ENCODE peak calls at places on chromosomes 11 and 22, in six cellular contexts. Z is transverse colon, I is spleen, S is K562, Q is suprapubic skin, P is esophagus muscularis mucosa. G is an unnamed sample.

GRCh38 chr11:115141221-115141620 is 363.0 kb downstream of the CADM1 start:
- DNase-seq in I (no peak), Q (no peak), P (no peak), Z (no peak), S (no peak), G (no peak)

GRCh38 chr11:131886201-131886600 is 515.8 kb downstream of the NTM start:
- DNase-seq in Q (no peak), I (no peak), S (no peak), P (no peak), Z (no peak), G (no peak)

GRCh38 chr11:107473797-107474196 is 16.2 kb upstream of the CWF19L2 start:
- DNase-seq in Z (no peak), S (no peak), P (no peak), I (no peak), Q (no peak), G (no peak)

GRCh38 chr11:116826751-116827431 is 2.8 kb upstream of the APOC3 start:
- DNase-seq in Q (no peak), I (no peak), P (no peak), Z (no peak), S (peak), G (no peak)

GRCh38 chr22:28297504-28297903 is 378.4 kb upstream of the PITPNB start:
- DNase-seq in Q (no peak), Z (peak), P (no peak), I (no peak), S (peak), G (no peak)

GRCh38 chr22:36510966-36511881 is 4.4 kb upstream of the FOXRED2 start:
- DNase-seq in Q (no peak), P (no peak), I (no peak), Z (peak), S (peak), G (no peak)

GRCh38 chr11:74085542-74085892 is 76.6 kb upstream of the UCP3 start:
- DNase-seq in S (peak), Z (no peak), Q (no peak), I (no peak), P (no peak), G (no peak)

GRCh38 chr11:117875397-117876048 is 935 bp downstream of the FXYD6 start:
- DNase-seq in Z (no peak), S (no peak), I (no peak), P (no peak), Q (no peak), G (no peak)

GRCh38 chr11:77559686-77560425 is 29.9 kb upstream of the AQP11 start:
- DNase-seq in S (peak), I (no peak), Z (no peak), P (no peak), Q (no peak), G (no peak)

GRCh38 chr11:110092577-110093406 is at the start of gene ZC3H12C:
- DNase-seq in P (peak), Q (peak), S (peak), I (peak), Z (peak), G (peak)

DNA sequence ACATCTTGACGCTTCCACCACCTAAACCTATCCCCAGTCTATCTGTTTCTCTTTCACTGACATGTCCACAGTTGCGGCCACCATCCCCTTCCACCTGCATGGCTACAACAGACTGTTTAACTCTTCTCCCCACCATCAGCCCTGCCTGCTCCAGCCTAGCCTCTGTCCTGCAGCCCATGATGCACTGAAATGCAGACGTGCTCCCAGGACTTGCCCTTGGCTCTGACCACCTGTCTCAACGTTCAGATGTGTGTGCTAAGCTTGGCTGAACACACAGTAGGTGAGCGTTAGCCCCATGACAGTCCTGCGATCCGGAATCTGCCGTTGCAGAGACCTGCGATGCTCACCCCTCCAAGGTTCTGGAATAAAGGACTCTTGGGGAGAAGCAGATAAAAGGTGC is 22.7 kb downstream of the CBX7 start:
- DNase-seq in P (no peak), Q (no peak), I (no peak), S (no peak), Z (no peak), G (no peak)
- H3K27ac ChIP-seq in P (no peak), Q (no peak), I (no peak), S (no peak), Z (no peak), G (no peak)

DNA sequence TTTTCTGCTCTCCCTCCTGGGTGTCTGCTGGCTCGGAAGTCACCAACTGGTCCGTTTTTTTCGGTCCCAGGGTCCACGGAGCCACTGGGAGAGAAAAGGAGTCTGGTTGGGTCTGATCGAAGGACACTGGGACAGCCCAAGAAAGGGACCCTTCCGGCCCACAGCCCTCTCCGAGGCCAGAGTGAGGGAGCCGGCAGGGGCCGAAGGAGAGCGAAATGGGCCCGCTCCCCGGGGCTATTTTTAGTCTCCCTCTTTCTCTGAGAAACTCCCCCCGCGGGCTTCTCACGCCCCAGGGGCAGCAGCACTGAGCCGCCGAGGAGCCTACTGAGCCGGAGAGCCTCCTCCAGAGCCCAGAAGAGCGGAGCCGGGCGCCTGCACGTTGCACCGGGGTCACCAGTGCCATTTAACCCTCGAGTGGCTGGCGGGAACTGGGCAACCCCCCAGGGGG is 1.9 kb downstream of the ESAM start:
- DNase-seq in S (no peak), Q (no peak), I (peak), P (peak), Z (no peak), G (no peak)
- TF ChIP-seq POLR2A in S (no peak), Q (no peak), I (no peak), P (no peak), Z (no peak), G (no peak)

GRCh38 chr11:3015796-3016195 is 23.7 kb upstream of the NAP1L4 start:
- DNase-seq in S (no peak), Z (no peak), P (no peak), Q (no peak), I (no peak), G (no peak)
- TF ChIP-seq POLR2AphosphoS5 in S (no peak), Z (no peak), P (no peak), Q (no peak), I (no peak), G (no peak)

GRCh38 chr11:46360878-46361277 is 13.6 kb downstream of the DGKZ start:
- DNase-seq in P (no peak), Z (no peak), S (no peak), I (no peak), Q (no peak), G (no peak)
- H3K27ac ChIP-seq in P (peak), Z (peak), S (peak), I (peak), Q (peak), G (peak)

GRCh38 chr22:19971276-19972124 is 29.9 kb upstream of the TXNRD2 start:
- DNase-seq in Z (no peak), Q (no peak), I (no peak), P (no peak), S (no peak), G (peak)
- TF ChIP-seq POLR2A in Z (peak), Q (no peak), I (no peak), P (no peak), S (no peak), G (no peak)

DNA sequence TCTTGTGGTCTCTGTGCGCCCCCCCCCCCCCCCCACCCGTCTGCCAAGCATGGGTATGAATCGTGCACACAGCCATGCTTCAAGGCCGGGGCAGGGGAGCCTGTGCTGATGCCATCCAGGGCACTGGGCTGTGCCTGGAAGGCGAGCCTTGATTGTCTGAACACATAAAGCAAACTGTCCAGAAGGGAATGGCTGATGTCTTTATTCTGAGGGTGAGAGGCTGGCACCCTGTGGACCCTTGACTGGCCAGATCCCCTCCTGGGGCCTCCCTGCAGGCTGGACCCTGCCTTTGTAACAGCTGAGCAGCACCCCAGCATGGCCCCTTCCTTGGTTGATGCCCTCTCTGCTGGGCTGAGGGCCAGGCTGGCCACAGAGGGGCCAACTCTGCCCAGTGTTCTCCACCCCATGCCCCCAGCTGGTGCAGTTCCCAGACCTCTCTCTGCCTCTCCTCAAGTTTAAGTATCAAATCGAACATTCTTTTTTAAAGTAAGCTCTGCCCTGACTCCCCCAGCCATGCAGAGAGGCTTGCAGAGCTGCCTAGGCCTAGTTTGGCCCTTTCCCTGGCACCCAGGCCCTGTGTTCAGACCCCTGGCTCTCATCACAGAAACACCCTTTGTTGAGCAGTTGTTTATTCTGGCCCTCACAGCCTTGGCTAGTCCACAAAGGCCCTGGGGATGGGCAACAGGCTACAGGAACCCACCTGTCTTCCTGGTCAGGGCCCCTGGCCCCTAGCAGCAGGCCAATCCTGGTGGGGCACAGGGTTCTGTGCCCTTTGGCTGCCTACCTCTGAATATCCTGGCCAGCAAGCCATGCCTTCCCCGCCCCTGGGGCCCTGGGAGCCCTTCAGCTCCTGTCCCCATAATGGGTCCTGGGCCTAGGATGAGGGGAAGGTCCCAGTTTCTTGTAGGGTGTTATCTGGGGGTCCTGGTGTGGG is 3.9 kb upstream of the RANBP1 start:
- DNase-seq in I (peak), P (no peak), Z (no peak), Q (no peak), S (no peak), G (no peak)
- TF ChIP-seq POLR2AphosphoS5 in I (no peak), P (no peak), Z (no peak), Q (no peak), S (no peak), G (no peak)

GRCh38 chr11:86495341-86495740 is 120.7 kb downstream of the CCDC81 start:
- DNase-seq in Q (no peak), I (no peak), P (no peak), S (no peak), Z (no peak), G (no peak)

GRCh38 chr11:86489442-86489841 is 114.8 kb downstream of the CCDC81 start:
- DNase-seq in I (no peak), P (no peak), Q (no peak), Z (no peak), S (no peak), G (no peak)

GRCh38 chr11:86491048-86491447 is 116.4 kb downstream of the CCDC81 start:
- DNase-seq in Z (no peak), Q (no peak), P (no peak), S (no peak), I (no peak), G (no peak)

GRCh38 chr11:86490582-86490981 is 115.9 kb downstream of the CCDC81 start:
- DNase-seq in Q (no peak), P (no peak), S (no peak), Z (no peak), I (no peak), G (no peak)

GRCh38 chr11:86492370-86493030 is 117.8 kb downstream of the CCDC81 start:
- DNase-seq in Q (no peak), P (no peak), I (no peak), Z (no peak), S (no peak), G (no peak)
- H3K27ac ChIP-seq in Q (no peak), P (no peak), I (no peak), Z (no peak), S (no peak), G (no peak)

GRCh38 chr11:61727401-61727811 is 25.0 kb upstream of the MYRF start:
- DNase-seq in I (no peak), P (no peak), Z (no peak), Q (no peak), S (no peak), G (no peak)
- TF ChIP-seq POLR2A in I (no peak), P (no peak), Z (no peak), Q (no peak), S (no peak), G (no peak)

GRCh38 chr11:2942447-2942846 is 13.2 kb upstream of the PHLDA2 start:
- DNase-seq in S (no peak), Z (no peak), I (no peak), P (no peak), Q (no peak), G (no peak)

GRCh38 chr11:2943711-2944118 is 14.5 kb upstream of the PHLDA2 start:
- DNase-seq in Q (no peak), P (no peak), Z (peak), I (peak), S (no peak), G (peak)

GRCh38 chr11:2940166-2940929 is 11.1 kb upstream of the PHLDA2 start:
- DNase-seq in P (no peak), Q (peak), I (no peak), Z (peak), S (no peak), G (peak)

GRCh38 chr11:2942872-2943710 is 13.9 kb upstream of the PHLDA2 start:
- DNase-seq in Q (no peak), S (no peak), Z (no peak), P (no peak), I (no peak), G (no peak)

DNA sequence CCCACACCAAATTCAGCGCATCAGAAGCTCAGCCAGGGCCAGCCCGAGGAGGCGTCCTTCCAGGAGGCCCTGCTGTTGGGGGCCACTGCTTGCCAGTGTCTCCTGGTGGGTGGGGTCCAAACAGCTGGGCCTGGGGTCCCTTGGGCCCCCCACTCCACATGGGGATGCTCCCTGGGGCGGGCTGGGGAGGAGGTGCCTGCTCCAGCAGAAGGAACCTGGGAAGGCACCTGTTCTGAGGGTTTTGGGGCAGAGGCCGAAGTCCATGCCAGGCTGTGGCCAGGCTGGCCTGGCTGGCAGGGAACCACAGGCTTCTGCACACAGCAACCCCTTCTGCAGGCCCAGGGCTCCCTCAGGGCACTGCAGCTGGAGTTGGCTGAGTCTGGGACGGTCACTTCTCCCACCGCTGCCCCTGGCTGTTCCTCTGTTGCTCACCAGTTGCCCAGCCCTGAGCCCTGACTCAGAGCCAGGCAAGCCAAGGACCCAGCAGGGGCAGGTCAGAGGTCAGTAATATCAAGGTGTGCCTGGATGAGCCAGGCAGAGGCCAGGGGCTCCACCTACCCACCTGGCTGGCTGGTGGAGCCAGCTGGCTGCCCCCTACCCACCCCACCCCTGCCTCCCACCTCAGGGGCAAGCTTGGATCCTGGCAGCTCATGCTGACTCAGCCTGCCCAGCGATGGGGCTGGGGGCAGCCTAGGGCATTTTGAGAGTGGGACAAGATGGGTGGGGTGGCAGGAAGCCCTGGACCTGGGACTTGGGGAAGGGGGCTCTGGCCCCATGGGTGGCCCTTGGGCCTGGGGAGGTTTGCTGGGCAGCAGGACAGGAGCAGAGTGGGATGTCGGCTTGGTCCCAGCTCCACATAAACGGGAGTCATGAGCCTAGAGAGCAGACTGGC is 12.0 kb upstream of the PHLDA2 start:
- DNase-seq in S (no peak), Q (peak), I (peak), P (no peak), Z (peak), G (peak)
- TF ChIP-seq POLR2AphosphoS5 in S (no peak), Q (no peak), I (peak), P (no peak), Z (no peak), G (peak)

GRCh38 chr11:69495441-69496201 is 14.2 kb downstream of the LINC01488 start:
- DNase-seq in S (no peak), Z (no peak), P (no peak), I (peak), Q (no peak), G (no peak)

GRCh38 chr11:69497221-69497787 is 15.8 kb downstream of the LINC01488 start:
- DNase-seq in S (no peak), Z (peak), Q (peak), I (peak), P (no peak), G (peak)

GRCh38 chr11:69496202-69496557 is 14.7 kb downstream of the LINC01488 start:
- DNase-seq in I (peak), S (no peak), P (no peak), Q (no peak), Z (no peak), G (no peak)

GRCh38 chr11:69494851-69495250 is 13.4 kb downstream of the LINC01488 start:
- DNase-seq in P (no peak), I (peak), S (no peak), Z (no peak), Q (no peak), G (no peak)

GRCh38 chr11:69496631-69497220 is 15.3 kb downstream of the LINC01488 start:
- DNase-seq in Q (no peak), S (no peak), P (no peak), Z (no peak), I (peak), G (no peak)
- H3K27ac ChIP-seq in Q (peak), S (no peak), P (peak), Z (peak), I (no peak), G (no peak)

G was measured in stomach.